ENCODE peak calls at places on chromosomes 12 and 14, in ten cellular contexts. C is neural crest cell; M is activated CD4-positive, alpha-beta T cell treated with anti-CD3 and anti-CD28 coated beads, Interleukin-2, amount 10 ng/mL, durations not matched to agents 7 days and 5 days; H is EL; F is naive B cell; Q is SJSA1; B is T-helper 17 cell; R is activated T-cell treated with anti-CD3 and anti-CD28 coated beads, Interleukin-2, amount 50 U/mL, for 72 hours; D is brain microvascular endothelial cell; W is RWPE1. E is an unnamed sample.

GRCh38 chr12:1262008-1262407 is 271.0 kb downstream of the ERC1 start:
- DNase-seq in F (no peak), C (no peak), H (no peak), Q (no peak), R (no peak), M (no peak), D (no peak), W (no peak), B (no peak), E (no peak)

GRCh38 chr12:109858764-109859163 is 21.6 kb downstream of the GLTP start:
- DNase-seq in C (no peak), D (no peak), Q (no peak), B (no peak), H (no peak), M (no peak), F (no peak), W (no peak), R (no peak), E (no peak)

GRCh38 chr14:91453744-91454143 is 36.1 kb upstream of the CCDC88C start:
- DNase-seq in R (no peak), C (no peak), F (no peak), H (no peak), M (no peak), W (no peak), Q (no peak), B (no peak), D (no peak), E (peak)

GRCh38 chr14:94406910-94407309 is 18.5 kb upstream of the SERPINA1 start:
- DNase-seq in B (no peak), M (no peak), Q (no peak), D (no peak), W (no peak), H (no peak), R (no peak), C (no peak), F (no peak), E (no peak)

GRCh38 chr14:69323266-69323966 is 63.5 kb downstream of the GALNT16 start:
- DNase-seq in B (no peak), D (no peak), H (no peak), M (no peak), Q (no peak), W (no peak), R (no peak), C (no peak), F (no peak), E (no peak)

GRCh38 chr12:19799886-19800602 is 360.8 kb downstream of the AEBP2 start:
- DNase-seq in M (no peak), F (no peak), C (no peak), Q (no peak), R (no peak), H (no peak), W (no peak), D (no peak), B (no peak), E (no peak)

GRCh38 chr12:65656904-65657351 is 167.4 kb upstream of the HMGA2 start:
- DNase-seq in D (peak), M (no peak), H (peak), C (no peak), R (peak), W (peak), Q (peak), F (no peak), B (no peak), E (no peak)

GRCh38 chr14:96042218-96042930 is 3.2 kb downstream of the C14orf132 start:
- DNase-seq in F (no peak), R (no peak), D (no peak), M (no peak), C (no peak), Q (no peak), W (no peak), H (peak), B (no peak), E (no peak)

GRCh38 chr12:106302401-106303201 is at the start of gene TCP11L2:
- DNase-seq in R (peak), F (peak), H (peak), B (peak), M (peak), Q (peak), D (peak), C (peak), W (peak), E (peak)

GRCh38 chr12:93813972-93814821 is 137.0 kb downstream of the CRADD start:
- DNase-seq in C (no peak), W (no peak), Q (no peak), F (no peak), B (no peak), M (no peak), D (peak), R (peak), H (no peak), E (no peak)

GRCh38 chr14:52692248-52692962 is 3.0 kb downstream of the ERO1A start:
- DNase-seq in C (no peak), F (no peak), H (no peak), R (no peak), D (no peak), Q (no peak), W (no peak), B (no peak), M (peak), E (no peak)

GRCh38 chr12:15404485-15404884 is 82.2 kb downstream of the PTPRO start:
- DNase-seq in F (no peak), R (no peak), M (no peak), Q (no peak), D (peak), B (no peak), H (peak), W (peak), C (no peak), E (no peak)

GRCh38 chr12:12870454-12870853 is 20.9 kb upstream of the GPRC5A start:
- DNase-seq in R (no peak), Q (peak), D (peak), H (peak), F (no peak), C (no peak), W (peak), B (no peak), M (no peak), E (no peak)

GRCh38 chr12:61667676-61668075 is 592.5 kb upstream of the USP15 start:
- DNase-seq in R (no peak), F (no peak), D (peak), C (no peak), M (no peak), W (no peak), B (no peak), H (no peak), Q (no peak), E (no peak)

GRCh38 chr12:42987216-42987631 is 397.7 kb upstream of the PRICKLE1 start:
- DNase-seq in D (no peak), C (no peak), B (no peak), H (no peak), W (no peak), Q (no peak), R (no peak), F (no peak), M (no peak), E (no peak)

GRCh38 chr12:131941116-131941986 is 8.4 kb upstream of the EP400 start:
- DNase-seq in R (no peak), B (no peak), Q (no peak), D (no peak), W (no peak), C (no peak), H (no peak), M (no peak), F (no peak), E (no peak)

GRCh38 chr12:27975222-27976136 is 2.9 kb upstream of the PTHLH start:
- DNase-seq in B (no peak), C (peak), Q (peak), H (peak), F (no peak), D (peak), W (peak), R (peak), M (no peak), E (peak)

GRCh38 chr14:61130512-61131260 is 149.6 kb downstream of the SLC38A6 start:
- DNase-seq in M (no peak), C (no peak), F (no peak), R (no peak), D (no peak), H (no peak), B (no peak), W (no peak), Q (no peak), E (no peak)

GRCh38 chr12:110004598-110004997 is 5.4 kb downstream of the ANKRD13A start:
- DNase-seq in Q (no peak), W (no peak), B (no peak), M (no peak), R (no peak), D (no peak), H (no peak), C (no peak), F (no peak), E (no peak)

GRCh38 chr14:51715742-51716141 is 64.0 kb downstream of the FRMD6 start:
- DNase-seq in Q (no peak), C (no peak), D (no peak), B (no peak), F (no peak), H (no peak), R (no peak), M (no peak), W (no peak), E (no peak)

GRCh38 chr12:96520767-96521166 is 31.4 kb downstream of the CFAP54 start:
- DNase-seq in C (no peak), Q (no peak), W (no peak), R (no peak), F (no peak), M (no peak), D (no peak), H (peak), B (no peak), E (no peak)

GRCh38 chr12:9180810-9181209 is 27.4 kb downstream of the PZP start:
- DNase-seq in M (no peak), R (no peak), Q (no peak), B (no peak), D (no peak), C (no peak), W (no peak), F (no peak), H (no peak), E (no peak)

GRCh38 chr14:74038015-74038859 is 19.1 kb downstream of the BBOF1 start:
- DNase-seq in D (peak), W (peak), M (peak), F (peak), C (no peak), B (no peak), H (peak), R (no peak), Q (no peak), E (peak)

GRCh38 chr12:116539361-116539771 is 19.8 kb upstream of the MAP1LC3B2 start:
- DNase-seq in M (no peak), D (no peak), W (no peak), Q (no peak), H (peak), F (no peak), C (no peak), B (no peak), R (no peak), E (peak)

GRCh38 chr14:64879635-64880381 is at the start of gene SPTB:
- DNase-seq in H (peak), W (peak), C (no peak), D (no peak), F (peak), Q (no peak), R (peak), M (peak), B (peak), E (peak)

GRCh38 chr14:21882226-21882625 is 208.6 kb upstream of the OR4E1 start:
- DNase-seq in F (no peak), W (no peak), R (no peak), D (peak), M (no peak), Q (no peak), C (no peak), H (no peak), B (no peak), E (no peak)

GRCh38 chr14:96410119-96410518 is 18.2 kb downstream of the AK7 start:
- DNase-seq in H (no peak), M (no peak), W (no peak), R (no peak), B (no peak), Q (no peak), F (no peak), C (no peak), D (no peak), E (no peak)

GRCh38 chr12:94318178-94318577 is 141.5 kb downstream of the CEP83 start:
- DNase-seq in H (no peak), R (no peak), F (peak), W (no peak), M (no peak), C (no peak), Q (no peak), B (no peak), D (no peak), E (no peak)

GRCh38 chr12:6132496-6132895 is 8.0 kb upstream of the VWF start:
- DNase-seq in H (no peak), C (no peak), R (no peak), M (no peak), Q (no peak), W (no peak), B (no peak), D (no peak), F (no peak), E (no peak)

GRCh38 chr14:56686416-56686815 is 106.8 kb downstream of the TMEM260 start:
- DNase-seq in C (no peak), H (no peak), F (no peak), M (no peak), Q (no peak), R (no peak), W (no peak), B (no peak), D (no peak), E (peak)

GRCh38 chr12:13602217-13602616 is 379.2 kb downstream of the GRIN2B start:
- DNase-seq in H (no peak), M (no peak), D (no peak), C (no peak), Q (no peak), F (no peak), W (no peak), R (no peak), B (no peak), E (no peak)

GRCh38 chr12:108119126-108119973 is 9.7 kb upstream of the WSCD2 start:
- DNase-seq in Q (no peak), R (no peak), M (peak), F (no peak), D (no peak), W (no peak), B (no peak), C (no peak), H (no peak), E (no peak)

GRCh38 chr12:34106172-34106571 is 83.9 kb downstream of the ALG10 start:
- DNase-seq in M (no peak), H (no peak), D (no peak), B (no peak), C (no peak), W (no peak), F (no peak), R (no peak), Q (no peak), E (no peak)

GRCh38 chr12:67625004-67625403 is 23.5 kb upstream of the DYRK2 start:
- DNase-seq in F (no peak), W (no peak), B (no peak), D (no peak), Q (no peak), R (no peak), C (no peak), M (no peak), H (no peak), E (peak)

GRCh38 chr12:59626382-59626781 is 30.6 kb downstream of the SLC16A7 start:
- DNase-seq in M (no peak), D (no peak), Q (no peak), W (peak), F (no peak), H (peak), B (no peak), C (no peak), R (no peak), E (peak)

GRCh38 chr14:95098984-95099599 is 58.2 kb downstream of the DICER1 start:
- DNase-seq in C (peak), Q (peak), R (peak), H (peak), F (peak), D (peak), W (peak), M (peak), B (peak), E (peak)

GRCh38 chr12:26874501-26875296 is 41.7 kb upstream of the ITPR2 start:
- DNase-seq in R (no peak), B (no peak), H (no peak), D (no peak), M (no peak), C (no peak), F (no peak), Q (no peak), W (no peak), E (peak)

GRCh38 chr14:44897041-44897843 is 64.5 kb downstream of the KLHL28 start:
- DNase-seq in F (peak), R (peak), M (peak), B (peak), D (peak), W (peak), Q (peak), H (peak), C (peak), E (peak)

GRCh38 chr12:122421263-122421814 is 1.1 kb downstream of the CLIP1 start:
- DNase-seq in R (peak), H (peak), D (peak), F (peak), Q (peak), M (peak), B (no peak), W (peak), C (no peak), E (peak)

GRCh38 chr14:76752744-76753143 is 8.5 kb upstream of the VASH1 start:
- DNase-seq in W (no peak), F (no peak), Q (no peak), B (no peak), R (no peak), H (no peak), D (no peak), C (no peak), M (no peak), E (no peak)